ENCODE peak calls at places on chromosomes 5 and 9, in eight cellular contexts. I is esophagus squamous epithelium, T is psoas muscle, Q is PC-3, D is mucosa of descending colon, C is neuronal stem cell, U is endodermal cell, V is adipocyte. R is an unnamed sample. For H3K36me3 and H3K4me1, the result is how much of the 10 kb centered on the place peaks cover.

GRCh38 chr5:119470851-119471451 is 18.7 kb downstream of the HSD17B4 start:
- DNase-seq in I (no peak), T (no peak), Q (peak), D (no peak), C (peak), U (no peak), V (peak), R (no peak)

GRCh38 chr5:54325272-54325609 is 14.9 kb upstream of the ARL15 start:
- DNase-seq in I (no peak), T (no peak), Q (no peak), D (no peak), C (no peak), U (no peak), V (no peak), R (no peak)

GRCh38 chr9:135905380-135906282 is 1.7 kb downstream of the CAMSAP1 start:
- DNase-seq in I (no peak), T (no peak), Q (peak), D (no peak), C (no peak), U (no peak), V (peak), R (no peak)

GRCh38 chr5:78533356-78533755 is 115.2 kb downstream of the LHFPL2 start:
- DNase-seq in I (no peak), T (no peak), Q (peak), D (no peak), C (no peak), U (no peak), V (peak), R (no peak)

GRCh38 chr9:84383178-84383577 is 42.6 kb upstream of the SLC28A3 start:
- DNase-seq in I (no peak), T (no peak), Q (no peak), D (no peak), C (no peak), U (no peak), V (no peak), R (no peak)

GRCh38 chr5:125336401-125336800 is 590.0 kb upstream of the ZNF608 start:
- DNase-seq in I (no peak), T (no peak), Q (no peak), D (no peak), C (no peak), U (no peak), V (peak), R (no peak)

GRCh38 chr5:1405539-1406530 is 39.4 kb downstream of the SLC6A3 start:
- DNase-seq in I (no peak), T (peak), Q (no peak), D (no peak), C (no peak), U (no peak), V (no peak), R (no peak)

GRCh38 chr5:145701404-145701803 is 133.7 kb downstream of the PRELID2 start:
- DNase-seq in I (no peak), T (no peak), Q (peak), D (no peak), C (no peak), U (no peak), V (no peak), R (no peak)

GRCh38 chr9:72207278-72207677 is 58.0 kb downstream of the GDA start:
- DNase-seq in I (no peak), T (no peak), Q (no peak), D (no peak), C (no peak), U (no peak), V (no peak), R (no peak)

GRCh38 chr5:114418546-114419388 is 56.9 kb downstream of the KCNN2 start:
- DNase-seq in I (no peak), T (no peak), Q (no peak), D (no peak), C (no peak), U (no peak), V (no peak), R (no peak)

GRCh38 chr9:32723801-32724200 is 59.5 kb upstream of the TMEM215 start:
- DNase-seq in I (no peak), T (no peak), Q (no peak), D (no peak), C (peak), U (no peak), V (no peak), R (no peak)

GRCh38 chr9:6680797-6681146 is 35.2 kb upstream of the GLDC start:
- DNase-seq in I (no peak), T (no peak), Q (peak), D (no peak), C (no peak), U (no peak), V (peak), R (no peak)

GRCh38 chr5:148372883-148373282 is 10.9 kb upstream of the FBXO38 start:
- DNase-seq in I (no peak), T (no peak), Q (peak), D (no peak), C (no peak), U (no peak), V (peak), R (no peak)

GRCh38 chr9:108640211-108640610 is 215.6 kb downstream of the ACTL7B start:
- DNase-seq in I (no peak), T (no peak), Q (no peak), D (no peak), C (no peak), U (no peak), V (no peak), R (no peak)

GRCh38 chr9:136799079-136799853 is 3.1 kb downstream of the CCDC183 start:
- DNase-seq in I (no peak), T (no peak), Q (peak), D (peak), C (no peak), U (no peak), V (no peak), R (no peak)

GRCh38 chr5:123297198-123297831 is 125.9 kb downstream of the CEP120 start:
- DNase-seq in I (no peak), T (no peak), Q (no peak), D (no peak), C (no peak), U (no peak), V (no peak), R (no peak)

GRCh38 chr9:126366366-126367011 is 39.9 kb downstream of the MVB12B start:
- DNase-seq in I (no peak), T (no peak), Q (no peak), D (peak), C (no peak), U (no peak), V (no peak), R (no peak)

GRCh38 chr9:112361602-112362001 is 18.3 kb upstream of the HSDL2 start:
- DNase-seq in I (no peak), T (no peak), Q (peak), D (no peak), C (no peak), U (no peak), V (peak), R (no peak)

GRCh38 chr9:127981559-127982121 is 851 bp upstream of the EEIG1 start:
- DNase-seq in I (no peak), T (peak), Q (no peak), D (peak), C (no peak), U (no peak), V (no peak), R (no peak)

GRCh38 chr9:35367451-35367850 is 122.5 kb upstream of the RUSC2 start:
- DNase-seq in I (no peak), T (no peak), Q (peak), D (no peak), C (no peak), U (no peak), V (peak), R (no peak)

GRCh38 chr5:53631251-53631650 is 70.8 kb downstream of the NDUFS4 start:
- DNase-seq in I (no peak), T (no peak), Q (no peak), D (no peak), C (no peak), U (no peak), V (no peak), R (no peak)

GRCh38 chr5:114325552-114325951 is 36.3 kb upstream of the KCNN2 start:
- DNase-seq in I (no peak), T (no peak), Q (no peak), D (no peak), C (no peak), U (no peak), V (peak), R (no peak)

GRCh38 chr5:150573867-150574817 is 66.2 kb downstream of the NDST1 start:
- DNase-seq in I (no peak), T (no peak), Q (no peak), D (no peak), C (no peak), U (peak), V (no peak), R (no peak)

GRCh38 chr5:50969207-50970145 is 303.0 kb downstream of the PARP8 start:
- DNase-seq in I (no peak), T (peak), Q (no peak), D (no peak), C (peak), U (peak), V (no peak), R (no peak)

GRCh38 chr5:73303139-73304079 is 130.4 kb downstream of the TMEM174 start:
- DNase-seq in I (no peak), T (no peak), Q (no peak), D (peak), C (peak), U (peak), V (no peak), R (no peak)

GRCh38 chr5:13944564-13945195 is at the start of gene DNAH5:
- DNase-seq in I (no peak), T (no peak), Q (peak), D (no peak), C (no peak), U (no peak), V (no peak), R (no peak)

GRCh38 chr5:123582570-123583293 is 70.8 kb downstream of the CSNK1G3 start:
- DNase-seq in I (no peak), T (no peak), Q (peak), D (no peak), C (no peak), U (no peak), V (no peak), R (no peak)

GRCh38 chr9:129473523-129474244 is 147.2 kb downstream of the C9orf50 start:
- DNase-seq in I (no peak), T (peak), Q (no peak), D (no peak), C (no peak), U (no peak), V (peak), R (no peak)

GRCh38 chr9:126615251-126615790 is 1.6 kb downstream of the LMX1B start:
- DNase-seq in I (no peak), T (no peak), Q (no peak), D (peak), C (no peak), U (peak), V (peak), R (no peak)

GRCh38 chr5:132100672-132101261 is 27.2 kb downstream of the CSF2 start:
- DNase-seq in I (no peak), T (no peak), Q (no peak), D (no peak), C (no peak), U (peak), V (no peak), R (no peak)

GRCh38 chr5:1513326-1514026 is 10.3 kb downstream of the LPCAT1 start:
- DNase-seq in I (no peak), T (peak), Q (no peak), D (peak), C (no peak), U (no peak), V (no peak), R (no peak)

GRCh38 chr9:136483589-136484152 is 831 bp upstream of the SEC16A start:
- DNase-seq in I (peak), T (peak), Q (peak), D (peak), C (peak), U (peak), V (peak), R (peak)

GRCh38 chr5:81151546-81151945 is 81.6 kb upstream of the CKMT2 start:
- DNase-seq in I (no peak), T (no peak), Q (no peak), D (no peak), C (no peak), U (no peak), V (peak), R (no peak)

GRCh38 chr5:141513021-141513626 is 24.2 kb downstream of the PCDHGC5 start:
- DNase-seq in I (no peak), T (no peak), Q (no peak), D (peak), C (peak), U (peak), V (peak), R (no peak)

GRCh38 chr5:141511771-141512325 is 23.0 kb downstream of the PCDHGC5 start:
- DNase-seq in I (no peak), T (no peak), Q (no peak), D (no peak), C (no peak), U (no peak), V (no peak), R (no peak)

GRCh38 chr5:141512390-141513020 is 23.6 kb downstream of the PCDHGC5 start:
- DNase-seq in I (no peak), T (peak), Q (peak), D (peak), C (peak), U (peak), V (peak), R (no peak)

GRCh38 chr5:141510160-141510559 is 21.3 kb downstream of the PCDHGC5 start:
- DNase-seq in I (no peak), T (no peak), Q (no peak), D (no peak), C (no peak), U (no peak), V (no peak), R (no peak)

DNA sequence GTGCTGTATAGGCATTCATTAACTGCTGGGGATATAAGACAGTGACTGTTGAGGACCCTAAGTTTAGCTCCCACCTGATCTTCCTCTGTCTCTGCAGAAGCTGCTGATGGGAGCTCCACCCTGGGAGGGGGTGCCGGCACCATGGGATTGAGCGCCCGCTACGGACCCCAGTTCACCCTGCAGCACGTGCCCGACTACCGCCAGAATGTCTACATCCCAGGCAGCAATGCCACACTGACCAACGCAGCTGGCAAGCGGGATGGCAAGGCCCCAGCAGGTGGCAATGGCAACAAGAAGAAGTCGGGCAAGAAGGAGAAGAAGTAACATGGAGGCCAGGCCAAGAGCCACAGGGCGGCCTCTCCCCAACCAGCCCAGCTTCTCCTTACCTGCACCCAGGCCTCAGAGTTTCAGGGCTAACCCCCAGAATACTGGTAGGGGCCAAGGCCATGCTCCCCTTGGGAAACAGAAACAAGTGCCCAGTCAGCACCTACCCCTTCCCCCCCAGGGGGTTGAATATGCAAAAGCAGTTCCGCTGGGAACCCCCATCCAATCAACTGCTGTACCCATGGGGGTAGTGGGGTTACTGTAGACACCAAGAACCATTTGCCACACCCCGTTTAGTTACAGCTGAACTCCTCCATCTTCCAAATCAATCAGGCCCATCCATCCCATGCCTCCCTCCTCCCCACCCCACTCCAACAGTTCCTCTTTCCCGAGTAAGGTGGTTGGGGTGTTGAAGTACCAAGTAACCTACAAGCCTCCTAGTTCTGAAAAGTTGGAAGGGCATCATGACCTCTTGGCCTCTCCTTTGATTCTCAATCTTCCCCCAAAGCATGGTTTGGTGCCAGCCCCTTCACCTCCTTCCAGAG is 22.2 kb downstream of the PCDHGC5 start:
- DNase-seq in I (no peak), T (no peak), Q (no peak), D (no peak), C (no peak), U (no peak), V (no peak), R (no peak)
- H3K36me3 ChIP-seq in I (under half), T (under half), Q (under half), D (under half), C (under half), U (under half), V (under half), R (under half)

GRCh38 chr5:4099401-4099800 is 503.8 kb downstream of the IRX1 start:
- DNase-seq in I (no peak), T (no peak), Q (no peak), D (no peak), C (no peak), U (no peak), V (no peak), R (no peak)

GRCh38 chr5:4098226-4098625 is 502.6 kb downstream of the IRX1 start:
- DNase-seq in I (no peak), T (no peak), Q (no peak), D (no peak), C (no peak), U (no peak), V (no peak), R (no peak)

GRCh38 chr5:4101189-4101588 is 505.6 kb downstream of the IRX1 start:
- DNase-seq in I (no peak), T (no peak), Q (no peak), D (no peak), C (no peak), U (no peak), V (no peak), R (no peak)

GRCh38 chr5:4097194-4097593 is 501.6 kb downstream of the IRX1 start:
- DNase-seq in I (no peak), T (no peak), Q (no peak), D (no peak), C (no peak), U (no peak), V (no peak), R (no peak)

GRCh38 chr5:4100739-4101138 is 505.1 kb downstream of the IRX1 start:
- DNase-seq in I (no peak), T (no peak), Q (no peak), D (no peak), C (no peak), U (no peak), V (no peak), R (no peak)
- H3K4me1 ChIP-seq in I (under half), T (under half), Q (under half), D (under half), C (under half), U (under half), V (under half), R (under half)

DNA sequence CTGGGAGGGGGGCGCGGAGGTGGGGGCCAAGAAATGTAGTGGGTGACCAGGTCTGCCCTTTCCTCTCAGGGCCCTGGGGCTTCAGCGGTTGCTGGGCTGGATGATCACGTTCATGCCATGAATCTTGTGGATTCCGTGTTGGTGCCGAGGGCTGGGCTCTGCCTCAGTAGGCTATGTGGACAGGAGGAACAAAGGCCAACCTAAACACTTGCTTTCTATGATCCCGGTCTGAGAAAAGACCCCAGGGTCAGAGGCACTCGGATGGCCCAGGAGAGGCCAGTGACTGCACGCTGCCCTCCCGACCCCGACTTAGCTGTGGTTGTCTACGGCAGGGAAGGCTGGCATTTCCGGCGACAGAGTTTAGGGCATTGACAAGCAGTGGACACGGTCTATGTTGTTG is 26.6 kb downstream of the PHF2 start:
- DNase-seq in I (no peak), T (peak), Q (no peak), D (no peak), C (no peak), U (no peak), V (no peak), R (no peak)
- H3K36me3 ChIP-seq in I (under half), T (under half), Q (under half), D (under half), C (under half), U (under half), V (under half), R (under half)

GRCh38 chr9:94984891-94985476 is 258.5 kb downstream of the AOPEP start:
- DNase-seq in I (no peak), T (no peak), Q (no peak), D (no peak), C (no peak), U (no peak), V (no peak), R (no peak)
- H3K4me1 ChIP-seq in I (under half), T (under half), Q (under half), D (under half), C (under half), U (under half), V (under half), R (under half)

GRCh38 chr5:176396330-176396729 is 7.8 kb downstream of the HIGD2A start:
- DNase-seq in I (no peak), T (no peak), Q (no peak), D (no peak), C (no peak), U (no peak), V (no peak), R (no peak)

GRCh38 chr5:176397736-176398420 is 9.3 kb downstream of the HIGD2A start:
- DNase-seq in I (no peak), T (no peak), Q (no peak), D (no peak), C (no peak), U (peak), V (no peak), R (no peak)

GRCh38 chr5:176392526-176392925 is 4.0 kb downstream of the HIGD2A start:
- DNase-seq in I (no peak), T (peak), Q (no peak), D (peak), C (no peak), U (no peak), V (no peak), R (no peak)

GRCh38 chr5:176394096-176394495 is 5.5 kb downstream of the HIGD2A start:
- DNase-seq in I (no peak), T (no peak), Q (no peak), D (no peak), C (no peak), U (no peak), V (no peak), R (no peak)

DNA sequence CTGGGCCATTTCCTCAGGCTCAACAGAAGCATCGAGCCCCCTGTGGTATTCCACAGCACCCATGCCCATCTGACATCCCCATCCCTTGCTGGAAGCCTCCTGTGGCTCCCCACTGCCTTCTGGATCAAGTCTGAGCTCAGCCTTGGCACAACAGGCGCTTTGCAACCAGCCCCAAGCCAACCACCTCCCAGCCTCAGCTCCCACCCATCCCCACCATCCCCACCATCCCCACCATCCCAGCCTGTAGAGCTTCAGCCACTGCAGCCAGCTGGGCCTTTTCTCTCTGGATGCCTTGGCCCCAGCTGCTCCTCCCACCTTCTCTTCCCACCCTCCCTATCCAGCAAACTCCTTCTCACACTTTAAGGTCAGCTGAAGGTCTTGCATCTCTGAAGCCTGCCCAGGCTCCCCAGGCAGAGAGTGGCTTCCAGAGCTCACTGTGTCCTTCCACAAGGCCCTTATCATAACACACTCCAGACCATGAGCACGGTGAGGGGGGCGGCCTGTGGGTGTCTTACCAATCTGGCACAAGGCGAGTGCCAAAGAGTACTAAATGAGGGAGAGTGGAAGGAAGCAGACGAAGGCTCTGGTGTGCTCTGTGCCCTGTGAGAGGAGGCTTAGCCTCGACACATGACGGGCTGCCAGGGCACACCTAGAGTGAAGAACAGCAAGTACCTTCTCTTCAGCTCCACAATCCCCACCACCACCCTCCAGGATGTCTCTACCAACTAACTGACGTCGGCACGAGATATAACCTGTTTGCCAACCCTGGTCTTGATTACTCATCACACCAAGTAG is 6.5 kb downstream of the HIGD2A start:
- DNase-seq in I (no peak), T (no peak), Q (no peak), D (no peak), C (no peak), U (no peak), V (no peak), R (no peak)
- H3K36me3 ChIP-seq in I (under half), T (half or more), Q (under half), D (under half), C (under half), U (under half), V (half or more), R (under half)

GRCh38 chr5:109478830-109479229 is 69.1 kb upstream of the PJA2 start:
- DNase-seq in I (no peak), T (no peak), Q (no peak), D (no peak), C (no peak), U (no peak), V (no peak), R (no peak)
- H3K4me1 ChIP-seq in I (under half), T (under half), Q (under half), D (under half), C (under half), U (under half), V (under half), R (under half)

GRCh38 chr5:71537681-71538080 is 49.5 kb upstream of the MCCC2 start:
- DNase-seq in I (no peak), T (no peak), Q (no peak), D (no peak), C (no peak), U (peak), V (no peak), R (no peak)
- H3K36me3 ChIP-seq in I (under half), T (half or more), Q (under half), D (under half), C (under half), U (half or more), V (under half), R (under half)